ENCODE peak calls at places on chromosomes 2 and 18, in five cellular contexts. One of them, this sample, is unnamed.
A peak's percentile ranks its signal among the peaks of the same experiment; 100 is the strongest.

GRCh38 chr2:160603771-160604510 is 110.3 kb upstream of the RBMS1 start:
- DNase-seq in stimulated activated CD8-positive, alpha-beta memory T cell treated with anti-CD3 and anti-CD28 coated beads, Interleukin-15, amount 100 ng/mL, for 24 hours: no peak
- DNase-seq in neural progenitor cell: no peak
- DNase-seq in AG09309: no peak
- DNase-seq in activated CD4-positive, alpha-beta T cell treated with anti-CD3 and anti-CD28 coated beads, Interleukin-2, amount 50 U/mL, for 48 hours: no peak
- DNase-seq in this sample: no peak

GRCh38 chr18:66136039-66136438 is 385.2 kb downstream of the CDH7 start:
- DNase-seq in stimulated activated CD8-positive, alpha-beta memory T cell treated with anti-CD3 and anti-CD28 coated beads, Interleukin-15, amount 100 ng/mL, for 24 hours: no peak
- DNase-seq in neural progenitor cell: peak; percentile 65
- DNase-seq in AG09309: no peak
- DNase-seq in activated CD4-positive, alpha-beta T cell treated with anti-CD3 and anti-CD28 coated beads, Interleukin-2, amount 50 U/mL, for 48 hours: no peak
- DNase-seq in this sample: no peak

GRCh38 chr18:47863041-47863440 is 67.4 kb downstream of the SMAD2 start:
- DNase-seq in stimulated activated CD8-positive, alpha-beta memory T cell treated with anti-CD3 and anti-CD28 coated beads, Interleukin-15, amount 100 ng/mL, for 24 hours: no peak
- DNase-seq in neural progenitor cell: no peak
- DNase-seq in AG09309: no peak
- DNase-seq in activated CD4-positive, alpha-beta T cell treated with anti-CD3 and anti-CD28 coated beads, Interleukin-2, amount 50 U/mL, for 48 hours: no peak
- DNase-seq in this sample: no peak

GRCh38 chr2:179952658-179953057 is 54.4 kb downstream of the CWC22 start:
- DNase-seq in stimulated activated CD8-positive, alpha-beta memory T cell treated with anti-CD3 and anti-CD28 coated beads, Interleukin-15, amount 100 ng/mL, for 24 hours: no peak
- DNase-seq in neural progenitor cell: no peak
- DNase-seq in AG09309: no peak
- DNase-seq in activated CD4-positive, alpha-beta T cell treated with anti-CD3 and anti-CD28 coated beads, Interleukin-2, amount 50 U/mL, for 48 hours: no peak
- DNase-seq in this sample: no peak

GRCh38 chr2:54471221-54471711 is 15.1 kb downstream of the SPTBN1 start:
- DNase-seq in stimulated activated CD8-positive, alpha-beta memory T cell treated with anti-CD3 and anti-CD28 coated beads, Interleukin-15, amount 100 ng/mL, for 24 hours: no peak
- DNase-seq in neural progenitor cell: no peak
- DNase-seq in AG09309: no peak
- DNase-seq in activated CD4-positive, alpha-beta T cell treated with anti-CD3 and anti-CD28 coated beads, Interleukin-2, amount 50 U/mL, for 48 hours: no peak
- DNase-seq in this sample: peak; percentile 9

GRCh38 chr2:172811027-172811426 is 75.4 kb downstream of the RAPGEF4 start:
- DNase-seq in stimulated activated CD8-positive, alpha-beta memory T cell treated with anti-CD3 and anti-CD28 coated beads, Interleukin-15, amount 100 ng/mL, for 24 hours: no peak
- DNase-seq in neural progenitor cell: no peak
- DNase-seq in AG09309: no peak
- DNase-seq in activated CD4-positive, alpha-beta T cell treated with anti-CD3 and anti-CD28 coated beads, Interleukin-2, amount 50 U/mL, for 48 hours: no peak
- DNase-seq in this sample: peak; percentile 73

GRCh38 chr18:36759167-36759776 is 69.5 kb downstream of the TPGS2 start:
- DNase-seq in stimulated activated CD8-positive, alpha-beta memory T cell treated with anti-CD3 and anti-CD28 coated beads, Interleukin-15, amount 100 ng/mL, for 24 hours: no peak
- DNase-seq in neural progenitor cell: no peak
- DNase-seq in AG09309: no peak
- DNase-seq in activated CD4-positive, alpha-beta T cell treated with anti-CD3 and anti-CD28 coated beads, Interleukin-2, amount 50 U/mL, for 48 hours: no peak
- DNase-seq in this sample: no peak

GRCh38 chr18:50527636-50528307 is 32.1 kb upstream of the MAPK4 start:
- DNase-seq in stimulated activated CD8-positive, alpha-beta memory T cell treated with anti-CD3 and anti-CD28 coated beads, Interleukin-15, amount 100 ng/mL, for 24 hours: no peak
- DNase-seq in neural progenitor cell: no peak
- DNase-seq in AG09309: no peak
- DNase-seq in activated CD4-positive, alpha-beta T cell treated with anti-CD3 and anti-CD28 coated beads, Interleukin-2, amount 50 U/mL, for 48 hours: no peak
- DNase-seq in this sample: no peak

GRCh38 chr2:230902180-230902899 is 22.7 kb downstream of the GPR55 start:
- DNase-seq in stimulated activated CD8-positive, alpha-beta memory T cell treated with anti-CD3 and anti-CD28 coated beads, Interleukin-15, amount 100 ng/mL, for 24 hours: no peak
- DNase-seq in neural progenitor cell: peak; percentile 74
- DNase-seq in AG09309: peak; percentile 11
- DNase-seq in activated CD4-positive, alpha-beta T cell treated with anti-CD3 and anti-CD28 coated beads, Interleukin-2, amount 50 U/mL, for 48 hours: peak; percentile 73
- DNase-seq in this sample: peak; percentile 81

GRCh38 chr2:65128297-65129190 is 1.4 kb downstream of the RAB1A start:
- DNase-seq in stimulated activated CD8-positive, alpha-beta memory T cell treated with anti-CD3 and anti-CD28 coated beads, Interleukin-15, amount 100 ng/mL, for 24 hours: no peak
- DNase-seq in neural progenitor cell: no peak
- DNase-seq in AG09309: peak; percentile 40
- DNase-seq in activated CD4-positive, alpha-beta T cell treated with anti-CD3 and anti-CD28 coated beads, Interleukin-2, amount 50 U/mL, for 48 hours: peak; percentile 14
- DNase-seq in this sample: peak; percentile 41

GRCh38 chr2:119517433-119517832 is 6.8 kb downstream of the SCTR start:
- DNase-seq in stimulated activated CD8-positive, alpha-beta memory T cell treated with anti-CD3 and anti-CD28 coated beads, Interleukin-15, amount 100 ng/mL, for 24 hours: no peak
- DNase-seq in neural progenitor cell: peak; percentile 77
- DNase-seq in AG09309: no peak
- DNase-seq in activated CD4-positive, alpha-beta T cell treated with anti-CD3 and anti-CD28 coated beads, Interleukin-2, amount 50 U/mL, for 48 hours: peak; percentile 63
- DNase-seq in this sample: peak; percentile 70

GRCh38 chr2:141142025-141142424 is 988.8 kb downstream of the LRP1B start:
- DNase-seq in stimulated activated CD8-positive, alpha-beta memory T cell treated with anti-CD3 and anti-CD28 coated beads, Interleukin-15, amount 100 ng/mL, for 24 hours: no peak
- DNase-seq in neural progenitor cell: no peak
- DNase-seq in AG09309: no peak
- DNase-seq in activated CD4-positive, alpha-beta T cell treated with anti-CD3 and anti-CD28 coated beads, Interleukin-2, amount 50 U/mL, for 48 hours: no peak
- DNase-seq in this sample: no peak

GRCh38 chr2:218694405-218695145 is 16.1 kb upstream of the TTLL4 start:
- DNase-seq in stimulated activated CD8-positive, alpha-beta memory T cell treated with anti-CD3 and anti-CD28 coated beads, Interleukin-15, amount 100 ng/mL, for 24 hours: no peak
- DNase-seq in neural progenitor cell: peak; percentile 86
- DNase-seq in AG09309: no peak
- DNase-seq in activated CD4-positive, alpha-beta T cell treated with anti-CD3 and anti-CD28 coated beads, Interleukin-2, amount 50 U/mL, for 48 hours: no peak
- DNase-seq in this sample: no peak

GRCh38 chr2:46339200-46339599 is 42.0 kb downstream of the EPAS1 start:
- DNase-seq in stimulated activated CD8-positive, alpha-beta memory T cell treated with anti-CD3 and anti-CD28 coated beads, Interleukin-15, amount 100 ng/mL, for 24 hours: no peak
- DNase-seq in neural progenitor cell: no peak
- DNase-seq in AG09309: no peak
- DNase-seq in activated CD4-positive, alpha-beta T cell treated with anti-CD3 and anti-CD28 coated beads, Interleukin-2, amount 50 U/mL, for 48 hours: no peak
- DNase-seq in this sample: no peak